ENCODE peak calls at places on chromosomes 13 and 19, in six cellular contexts. Z is IMR-90, S is mammary epithelial cell, Y is A549, C is HepG2, Q is fibroblast of lung. A is an unnamed sample.

GRCh38 chr19:52638601-52639000 is 446 bp upstream of the ZNF83 start:
- DNase-seq in Z (peak; percentile 69), C (no peak), Y (no peak), Q (no peak), S (no peak), A (peak; percentile 64)

GRCh38 chr13:47794963-47795362 is 206.1 kb downstream of the SUCLA2 start:
- DNase-seq in S (peak; percentile 4), Y (peak; percentile 6), C (peak; percentile 7), Q (peak; percentile 5), Z (peak; percentile 2), A (no peak)

GRCh38 chr13:83248751-83249150 is 633.5 kb downstream of the SLITRK1 start:
- DNase-seq in S (no peak), Q (no peak), Y (no peak), C (no peak), Z (no peak), A (no peak)

GRCh38 chr13:98307744-98308524 is 130.9 kb upstream of the RNF113B start:
- DNase-seq in Q (peak; percentile 82), S (no peak), Z (peak; percentile 88), C (no peak), Y (no peak), A (no peak)

GRCh38 chr13:110042253-110042652 is 255.9 kb upstream of the IRS2 start:
- DNase-seq in Q (no peak), C (no peak), Y (no peak), S (no peak), Z (peak; percentile 54), A (peak; percentile 30)

GRCh38 chr19:58563034-58563573 is 4.7 kb upstream of the UBE2M start:
- DNase-seq in Q (no peak), Y (no peak), Z (no peak), C (no peak), S (peak; percentile 32), A (no peak)

GRCh38 chr13:111027481-111028439 is 87.3 kb upstream of the ARHGEF7 start:
- DNase-seq in Z (peak; percentile 50), S (peak; percentile 77), Q (peak; percentile 55), C (peak; percentile 6), Y (no peak), A (no peak)

GRCh38 chr13:77381059-77381458 is 54.2 kb upstream of the MYCBP2 start:
- DNase-seq in Q (no peak), Z (no peak), Y (no peak), S (no peak), C (no peak), A (no peak)

GRCh38 chr19:33831835-33832234 is 35.2 kb downstream of the KCTD15 start:
- DNase-seq in S (no peak), Y (no peak), C (no peak), Q (no peak), Z (no peak), A (no peak)

GRCh38 chr13:44364601-44365000 is 9.0 kb upstream of the SERP2 start:
- DNase-seq in Z (peak; percentile 55), Q (peak; percentile 36), Y (peak; percentile 57), S (peak; percentile 67), C (peak; percentile 82), A (peak; percentile 81)

GRCh38 chr13:94886191-94886590 is 173.8 kb upstream of the SOX21 start:
- DNase-seq in Q (no peak), Z (no peak), C (no peak), Y (no peak), S (no peak), A (peak; percentile 66)

GRCh38 chr19:29662604-29663404 is 2.5 kb upstream of the PLEKHF1 start:
- DNase-seq in C (no peak), Q (peak; percentile 93), S (peak; percentile 82), Z (peak; percentile 94), Y (peak; percentile 33), A (peak; percentile 95)

GRCh38 chr13:113765241-113765910 is 6.3 kb downstream of the TMEM255B start:
- DNase-seq in S (no peak), C (no peak), Y (no peak), Z (no peak), Q (no peak), A (no peak)

GRCh38 chr19:3821156-3821555 is 35.0 kb upstream of the MATK start:
- DNase-seq in S (no peak), C (no peak), Q (no peak), Z (no peak), Y (peak; percentile 71), A (no peak)

GRCh38 chr19:18478545-18479311 is 40.8 kb upstream of the ISYNA1 start:
- DNase-seq in Z (peak; percentile 94), C (peak; percentile 88), S (peak; percentile 74), Y (peak; percentile 85), Q (peak; percentile 84), A (peak; percentile 74)

GRCh38 chr13:49058761-49059160 is 83.0 kb downstream of the FNDC3A start:
- DNase-seq in S (no peak), Q (no peak), Z (no peak), Y (no peak), C (no peak), A (no peak)

GRCh38 chr13:78700121-78700910 is 41.4 kb upstream of the OBI1 start:
- DNase-seq in Q (peak; percentile 84), Y (no peak), Z (peak; percentile 31), C (no peak), S (peak; percentile 46), A (peak; percentile 62)

GRCh38 chr19:3387645-3388589 is 21.5 kb downstream of the NFIC start:
- DNase-seq in Z (peak; percentile 39), S (peak; percentile 50), C (no peak), Y (peak; percentile 68), Q (peak; percentile 85), A (no peak)

GRCh38 chr13:40445557-40445990 is 220.9 kb downstream of the FOXO1 start:
- DNase-seq in Q (no peak), Z (no peak), Y (no peak), S (peak; percentile 98), C (no peak), A (peak; percentile 96)

GRCh38 chr13:41461527-41462124 is 4.3 kb downstream of the RGCC start:
- DNase-seq in C (no peak), Q (no peak), Y (no peak), S (no peak), Z (no peak), A (no peak)

GRCh38 chr13:41465965-41466364 is 8.6 kb downstream of the RGCC start:
- DNase-seq in Z (no peak), C (no peak), S (no peak), Y (no peak), Q (no peak), A (no peak)

GRCh38 chr13:41465215-41465907 is 8.0 kb downstream of the RGCC start:
- DNase-seq in Y (no peak), S (peak; percentile 81), Q (peak; percentile 81), Z (peak; percentile 94), C (no peak), A (peak; percentile 82)

GRCh38 chr13:41462427-41462826 is 5.1 kb downstream of the RGCC start:
- DNase-seq in C (no peak), Q (no peak), Z (no peak), Y (no peak), S (no peak), A (no peak)

GRCh38 chr13:41463823-41464602 is 6.7 kb downstream of the RGCC start:
- DNase-seq in C (no peak), Y (no peak), S (no peak), Q (no peak), Z (no peak), A (no peak)
- H3K4me2 ChIP-seq in C (no peak overlapping the region), Y (no peak overlapping the region), S (no peak overlapping the region), Q (no peak overlapping the region), Z (no peak overlapping the region), A (no peak overlapping the region)

DNA sequence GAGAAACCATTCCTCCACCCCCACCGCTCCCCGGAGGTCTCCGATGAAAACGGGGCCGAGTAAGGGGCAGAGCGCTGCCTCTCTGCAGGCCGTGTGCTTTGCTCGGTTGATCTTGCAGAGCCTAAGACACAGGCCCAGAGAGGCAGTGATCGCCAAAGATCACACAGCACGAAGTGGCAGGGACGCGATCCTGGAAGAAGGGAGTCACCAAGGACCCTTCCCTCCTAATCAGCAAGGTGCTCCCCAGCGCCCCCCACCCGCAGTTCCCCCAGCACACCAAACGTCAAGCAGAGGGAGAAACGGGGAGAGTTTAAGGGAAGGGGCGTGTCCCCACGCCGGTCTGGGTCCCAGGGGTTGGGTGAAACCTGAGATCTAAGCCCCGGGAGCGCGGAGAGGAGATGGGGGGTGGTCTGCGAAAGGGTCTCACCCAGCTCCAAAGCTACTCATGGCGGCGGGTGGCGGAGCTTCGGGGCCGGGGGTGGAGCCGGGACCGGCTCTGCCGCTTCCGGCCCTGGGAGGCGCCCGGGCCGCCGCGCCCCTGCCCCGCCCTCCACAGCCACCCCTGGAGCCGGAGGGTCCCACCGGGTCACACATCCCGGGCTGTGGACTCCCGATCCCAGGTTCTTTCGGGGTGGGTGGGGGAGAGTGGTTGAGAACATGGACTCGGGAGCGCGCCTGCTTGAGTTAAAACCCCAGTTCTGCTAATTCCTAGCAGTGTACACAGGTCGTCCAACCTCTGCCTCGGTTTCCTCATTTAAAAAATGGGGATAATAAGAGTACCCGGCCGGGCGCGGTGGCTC is at the start of gene EML2:
- DNase-seq in Y (peak; percentile 49), C (peak; percentile 24), Q (no peak), S (peak; percentile 45), Z (no peak), A (peak; percentile 14)
- H3K4me1 ChIP-seq in Y (peaks cover 37% of the 10 kb centered on the region), C (peaks cover 60% of the 10 kb centered on the region), Q (peaks cover 14% of the 10 kb centered on the region), S (peaks cover 43% of the 10 kb centered on the region), Z (peaks cover 18% of the 10 kb centered on the region), A (peaks cover 31% of the 10 kb centered on the region)

DNA sequence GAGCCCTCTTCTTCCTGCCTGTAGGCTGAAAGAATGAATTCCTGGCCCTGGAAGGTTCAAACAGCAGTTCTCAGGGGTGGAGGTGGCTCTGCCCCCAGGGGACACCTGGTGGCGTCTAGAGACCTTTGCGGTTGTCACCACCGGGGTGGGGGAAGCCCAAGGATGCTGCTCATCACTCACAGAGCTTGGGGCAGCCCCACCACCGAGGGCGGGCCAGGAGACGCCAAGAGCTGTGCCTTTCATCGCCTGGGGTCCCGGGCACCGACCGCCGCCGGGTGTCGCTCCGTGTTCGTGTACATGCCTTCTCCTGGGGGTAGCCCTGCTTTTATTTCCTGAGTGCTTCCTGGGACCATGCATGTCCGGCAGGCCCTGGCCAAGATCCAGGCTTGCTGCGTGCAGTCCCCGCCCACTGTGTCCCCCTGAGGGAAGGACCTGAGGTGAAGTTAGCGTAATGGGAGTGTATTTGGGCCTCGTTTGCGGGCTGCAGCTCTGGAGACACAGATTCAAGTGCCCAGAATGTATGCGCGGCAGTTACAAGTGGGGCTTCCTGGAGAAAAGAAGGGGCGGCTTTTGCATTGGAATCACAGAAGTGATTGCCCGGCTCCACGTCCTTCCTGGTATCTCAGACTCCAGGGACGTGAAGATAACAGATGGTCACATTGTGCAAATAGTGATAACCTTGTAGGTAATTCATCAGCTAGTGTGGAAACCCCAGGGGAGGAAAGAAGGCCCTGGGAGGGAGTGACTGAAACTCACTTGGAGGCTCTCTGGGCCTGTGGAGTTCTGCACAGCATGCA is 7.8 kb downstream of the DOT1L start:
- DNase-seq in Z (peak; percentile 36), S (no peak), Q (peak; percentile 55), C (peak; percentile 76), Y (no peak), A (no peak)
- H3K4me3 ChIP-seq in Z (no peak overlapping the region), S (no peak overlapping the region), Q (no peak overlapping the region), C (peak overlapping the region; percentile 58), Y (no peak overlapping the region), A (no peak overlapping the region)

DNA sequence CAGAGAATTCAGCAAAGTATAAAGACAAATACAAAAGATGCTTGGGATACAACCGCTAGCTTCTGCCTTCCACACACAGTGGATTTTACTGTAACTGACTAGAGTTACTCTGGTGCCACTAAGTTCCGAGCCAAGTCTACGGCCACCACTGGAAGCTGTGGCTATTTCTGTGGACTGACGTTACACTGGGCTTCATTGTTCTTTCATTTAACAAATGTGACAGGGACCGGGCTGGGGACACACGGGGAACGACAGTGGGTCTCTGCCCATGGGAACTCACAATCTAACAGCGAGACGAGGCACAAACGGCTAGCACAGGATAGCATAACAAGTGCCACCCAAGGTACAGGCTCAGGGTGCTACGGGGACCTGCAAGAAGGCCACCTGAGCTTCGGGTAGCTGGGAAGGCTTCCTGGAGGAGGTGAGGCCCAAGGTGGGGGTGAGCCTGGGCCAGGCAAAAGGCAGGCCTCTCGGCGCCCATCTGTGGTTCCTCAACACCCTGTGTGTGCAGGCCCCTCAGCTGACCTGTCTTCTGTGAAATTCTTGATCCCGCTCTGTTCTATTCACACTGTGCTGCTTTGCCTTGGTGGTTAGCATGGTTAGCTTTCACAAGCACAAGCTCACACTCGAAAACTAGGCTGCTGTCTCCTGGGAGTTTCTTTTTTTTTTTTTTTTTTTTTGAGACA is 10.3 kb upstream of the IL4I1 start:
- DNase-seq in Y (no peak), S (no peak), Z (no peak), C (no peak), Q (no peak), A (no peak)
- H3K4me2 ChIP-seq in Y (no peak overlapping the region), S (no peak overlapping the region), Z (no peak overlapping the region), C (no peak overlapping the region), Q (no peak overlapping the region), A (no peak overlapping the region)